ENCODE peak calls at places on chromosomes 2 and 18, in five cellular contexts. P is NCI-H2227 treated with DMSO at 0.1 percent for 48 hours, W is AG08396, H is activated T-cell treated with anti-CD3 and anti-CD28 coated beads for 1 hour, L is A549. I is an unnamed sample.

GRCh38 chr2:55511508-55512124 is 7.9 kb upstream of the CFAP36 start:
- DNase-seq in W (peak; percentile 29), L (peak; percentile 48), H (no peak), P (peak; percentile 46), I (no peak)

GRCh38 chr2:38866773-38867443 is 8.8 kb downstream of the DHX57 start:
- DNase-seq in H (no peak), P (no peak), W (no peak), L (no peak), I (no peak)

GRCh38 chr2:45207105-45207504 is 197.9 kb upstream of the SIX2 start:
- DNase-seq in L (no peak), W (no peak), P (no peak), H (no peak), I (no peak)

GRCh38 chr2:104521247-104521646 is 332.7 kb upstream of the POU3F3 start:
- DNase-seq in P (no peak), H (no peak), W (no peak), L (no peak), I (no peak)

GRCh38 chr2:88218971-88219370 is 48.8 kb downstream of the THNSL2 start:
- DNase-seq in L (no peak), P (no peak), H (no peak), W (no peak), I (no peak)

GRCh38 chr18:59022167-59022945 is 117.3 kb upstream of the SEC11C start:
- DNase-seq in W (no peak), L (no peak), P (no peak), H (no peak), I (no peak)

GRCh38 chr2:236136483-236136882 is 31.7 kb downstream of the GBX2 start:
- DNase-seq in P (no peak), W (no peak), H (no peak), L (no peak), I (no peak)

GRCh38 chr2:170573660-170574059 is 141.5 kb upstream of the SP5 start:
- DNase-seq in L (no peak), P (no peak), W (no peak), H (no peak), I (no peak)

GRCh38 chr18:13548944-13549878 is 177.1 kb downstream of the FAM210A start:
- DNase-seq in H (no peak), L (no peak), W (no peak), P (no peak), I (no peak)

GRCh38 chr2:12965540-12966269 is 249.0 kb downstream of the TRIB2 start:
- DNase-seq in P (peak; percentile 32), L (no peak), W (peak; percentile 29), H (no peak), I (peak; percentile 42)

GRCh38 chr2:99572380-99572779 is 82.6 kb upstream of the REV1 start:
- DNase-seq in P (no peak), L (no peak), W (no peak), H (no peak), I (no peak)

GRCh38 chr18:12420831-12421421 is 13.2 kb downstream of the PRELID3A start:
- DNase-seq in L (no peak), H (no peak), W (peak; percentile 45), P (peak; percentile 80), I (no peak)

GRCh38 chr2:240781471-240782220 is 38.4 kb downstream of the KIF1A start:
- DNase-seq in L (no peak), H (no peak), P (no peak), W (no peak), I (no peak)

GRCh38 chr18:23103449-23103848 is 31.8 kb upstream of the CABLES1 start:
- DNase-seq in L (no peak), H (no peak), P (no peak), W (no peak), I (no peak)

GRCh38 chr2:223560704-223561435 is 41.3 kb downstream of the SCG2 start:
- DNase-seq in L (peak; percentile 33), W (no peak), H (no peak), P (peak; percentile 17), I (no peak)

GRCh38 chr18:9147440-9148238 is 11.1 kb downstream of the ANKRD12 start:
- DNase-seq in H (no peak), L (peak; percentile 41), P (peak; percentile 42), W (peak; percentile 53), I (no peak)

GRCh38 chr18:69102959-69103358 is 297.7 kb upstream of the DOK6 start:
- DNase-seq in L (no peak), P (no peak), H (no peak), W (peak; percentile 9), I (no peak)

GRCh38 chr2:39584283-39584972 is 81.3 kb upstream of the TMEM178A start:
- DNase-seq in L (no peak), H (no peak), P (no peak), W (peak; percentile 69), I (peak; percentile 26)

GRCh38 chr2:223597071-223597470 is 5.1 kb downstream of the SCG2 start:
- DNase-seq in L (no peak), H (no peak), P (no peak), W (no peak), I (no peak)

GRCh38 chr2:20071397-20072383 is 20.3 kb upstream of the LAPTM4A start:
- DNase-seq in L (peak; percentile 59), H (no peak), P (no peak), W (peak; percentile 80), I (peak; percentile 97)

GRCh38 chr2:179272406-179273192 is 8.0 kb upstream of the SESTD1 start:
- DNase-seq in H (no peak), P (peak; percentile 24), L (no peak), W (no peak), I (no peak)

GRCh38 chr2:20207051-20207450 is 17.9 kb downstream of the SDC1 start:
- DNase-seq in H (no peak), P (no peak), W (no peak), L (no peak), I (no peak)

GRCh38 chr2:55718165-55719008 is 24.7 kb upstream of the PNPT1 start:
- DNase-seq in H (peak; percentile 7), P (peak; percentile 62), W (peak; percentile 70), L (peak; percentile 58), I (peak; percentile 43)

GRCh38 chr2:126145752-126146151 is 510.2 kb upstream of the GYPC start:
- DNase-seq in P (no peak), H (no peak), L (no peak), W (no peak), I (no peak)

GRCh38 chr2:43209204-43209717 is 17.1 kb downstream of the ZFP36L2 start:
- DNase-seq in W (no peak), P (no peak), L (no peak), H (no peak), I (no peak)

GRCh38 chr18:45518770-45519169 is 96.5 kb upstream of the SLC14A2 start:
- DNase-seq in H (no peak), P (no peak), W (no peak), L (no peak), I (no peak)

GRCh38 chr2:18552351-18553077 is 7.9 kb downstream of the RDH14 start:
- DNase-seq in P (no peak), H (no peak), W (no peak), L (no peak), I (no peak)

I was measured in AG04450.